ENCODE peak calls at places on chromosomes 2 and 18, in six cellular contexts. N is lung; L is bronchial epithelial cell; M is heart right ventricle; B is CD8-positive, alpha-beta T cell; S is activated B cell treated with CpG ODN at 0.5 μM for 24 hours. I is an unnamed sample.

GRCh38 chr2:233811732-233812131 is 33.6 kb downstream of the MROH2A start:
- DNase-seq in N (no peak), B (peak; percentile 7), S (peak; percentile 7), L (no peak), M (no peak), I (no peak)

GRCh38 chr2:9082158-9082557 is 78.7 kb upstream of the MBOAT2 start:
- DNase-seq in L (peak; percentile 63), S (no peak), M (no peak), N (no peak), B (no peak), I (no peak)

GRCh38 chr2:144449028-144449406 is 70.9 kb downstream of the ZEB2 start:
- DNase-seq in M (no peak), N (no peak), S (no peak), B (no peak), L (no peak), I (no peak)

GRCh38 chr2:85935170-85935745 is 46.5 kb upstream of the ST3GAL5 start:
- DNase-seq in S (no peak), M (no peak), L (no peak), N (no peak), B (no peak), I (no peak)

GRCh38 chr2:128781166-128781887 is 462.7 kb upstream of the HS6ST1 start:
- DNase-seq in B (no peak), N (no peak), M (no peak), S (no peak), L (no peak), I (no peak)

GRCh38 chr2:23703037-23703582 is 223.8 kb downstream of the ATAD2B start:
- DNase-seq in B (no peak), N (no peak), M (no peak), L (no peak), S (no peak), I (no peak)

GRCh38 chr2:136238552-136239346 is 120.8 kb upstream of the CXCR4 start:
- DNase-seq in N (no peak), S (peak; percentile 38), M (no peak), L (peak; percentile 87), B (peak; percentile 60), I (peak; percentile 70)

GRCh38 chr2:96869824-96870630 is at the start of gene SEMA4C:
- DNase-seq in M (peak; percentile 80), L (no peak), N (peak; percentile 52), S (peak; percentile 56), B (peak; percentile 66), I (peak; percentile 46)

GRCh38 chr2:73069041-73069854 is 2.3 kb downstream of the SFXN5 start:
- DNase-seq in L (no peak), M (no peak), S (no peak), B (no peak), N (no peak), I (no peak)

GRCh38 chr2:148978026-148978685 is 60.3 kb upstream of the LYPD6B start:
- DNase-seq in N (no peak), M (no peak), L (no peak), B (no peak), S (no peak), I (no peak)

GRCh38 chr18:41681138-41681881 is 273.7 kb upstream of the PIK3C3 start:
- DNase-seq in M (no peak), L (peak; percentile 72), N (no peak), S (no peak), B (no peak), I (no peak)

GRCh38 chr2:135797497-135798274 is 39.3 kb downstream of the LCT start:
- DNase-seq in M (peak; percentile 63), S (peak; percentile 59), N (peak; percentile 73), B (peak; percentile 79), L (peak; percentile 61), I (peak; percentile 43)

GRCh38 chr2:72153924-72154323 is 6.3 kb upstream of the CYP26B1 start:
- DNase-seq in S (no peak), L (no peak), M (no peak), B (no peak), N (peak; percentile 6), I (no peak)

GRCh38 chr2:195364015-195364965 is 292.7 kb upstream of the SLC39A10 start:
- DNase-seq in M (no peak), L (peak; percentile 92), S (no peak), N (no peak), B (no peak), I (no peak)

GRCh38 chr2:8193686-8194615 is 487.9 kb upstream of the ID2 start:
- DNase-seq in M (no peak), N (no peak), B (no peak), L (no peak), S (no peak), I (no peak)

GRCh38 chr2:96795076-96795475 is 21.0 kb upstream of the CNNM3 start:
- DNase-seq in L (no peak), S (no peak), B (no peak), M (no peak), N (no peak), I (no peak)

GRCh38 chr18:36934884-36935283 is 106.0 kb downstream of the KIAA1328 start:
- DNase-seq in S (no peak), L (peak; percentile 13), N (no peak), M (no peak), B (no peak), I (no peak)

GRCh38 chr2:62784341-62784740 is 78.8 kb downstream of the EHBP1 start:
- DNase-seq in S (no peak), L (no peak), N (no peak), B (no peak), M (no peak), I (no peak)

GRCh38 chr2:74759991-74760390 is 73.9 kb upstream of the HK2 start:
- DNase-seq in S (no peak), M (no peak), L (peak; percentile 87), B (no peak), N (no peak), I (no peak)

GRCh38 chr18:11119962-11120361 is 29.4 kb downstream of the PIEZO2 start:
- DNase-seq in M (no peak), B (no peak), S (no peak), L (no peak), N (no peak), I (no peak)

GRCh38 chr2:217360781-217361485 is 501.1 kb upstream of the TNP1 start:
- DNase-seq in M (no peak), N (no peak), B (no peak), L (no peak), S (no peak), I (no peak)
- TF ChIP-seq CTCF in M (no peak), N (no peak), B (no peak), L (no peak), S (no peak), I (no peak)

DNA sequence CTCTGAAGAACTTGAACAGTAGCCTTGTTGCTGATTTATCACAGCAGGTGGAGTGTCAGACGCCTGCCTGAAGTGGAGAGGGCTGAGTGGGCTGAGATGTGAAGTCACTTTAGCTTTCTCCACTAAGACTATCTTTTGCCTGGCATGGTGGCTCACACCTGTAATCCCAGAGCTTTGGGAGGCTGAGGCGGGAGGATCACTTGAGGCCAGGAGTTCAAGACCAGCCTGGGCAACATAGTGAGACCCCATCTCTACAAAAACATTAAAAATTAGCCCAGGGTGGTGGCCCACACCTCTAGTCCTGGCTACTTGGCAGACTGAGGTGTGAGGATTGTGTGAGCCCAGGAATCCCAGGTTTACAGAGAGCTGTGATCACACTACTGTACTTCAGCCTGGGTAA is 60.6 kb upstream of the TTC39C start:
- DNase-seq in B (no peak), S (no peak), N (no peak), L (no peak), M (no peak), I (no peak)
- TF ChIP-seq CTCF in B (no peak), S (no peak), N (no peak), L (no peak), M (no peak), I (no peak)

DNA sequence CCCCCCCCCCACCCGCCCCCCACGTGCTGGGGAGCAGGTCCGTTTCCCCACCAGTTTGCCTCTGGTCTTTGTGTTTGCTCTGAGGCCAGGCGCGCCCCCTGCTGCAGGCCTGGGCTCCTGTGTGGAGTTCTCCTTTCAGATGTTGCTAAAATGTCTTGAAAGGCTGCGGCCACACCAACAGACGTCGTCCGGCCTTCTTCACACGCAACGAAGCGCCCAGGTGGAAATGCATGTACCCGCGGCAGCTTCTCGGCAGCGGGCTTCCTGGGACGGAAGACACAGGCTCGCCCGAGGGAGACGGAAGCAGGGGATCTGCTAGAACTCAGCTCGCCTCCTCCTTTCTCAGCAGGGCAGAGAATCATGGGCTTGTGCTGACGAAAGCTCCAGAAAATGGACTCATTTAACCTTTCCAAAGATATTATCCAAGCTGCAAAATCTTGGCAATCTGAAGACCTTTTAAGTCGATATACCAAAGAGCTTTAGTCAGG is 125.3 kb upstream of the ZNF516 start:
- DNase-seq in B (peak; percentile 18), L (peak; percentile 66), N (peak; percentile 65), S (peak; percentile 27), M (peak; percentile 69), I (peak; percentile 60)
- TF ChIP-seq CTCF in B (no peak), L (peak; percentile 76), N (no peak), S (no peak), M (peak; percentile 61), I (peak; percentile 81)

GRCh38 chr18:44723973-44724778 is 43.5 kb downstream of the SETBP1 start:
- DNase-seq in S (no peak), L (no peak), B (no peak), N (no peak), M (no peak), I (no peak)

GRCh38 chr18:44725300-44726096 is 44.8 kb downstream of the SETBP1 start:
- DNase-seq in L (peak; percentile 70), S (peak; percentile 41), N (no peak), B (peak; percentile 64), M (peak; percentile 64), I (peak; percentile 77)

GRCh38 chr18:44727291-44727690 is 46.6 kb downstream of the SETBP1 start:
- DNase-seq in M (no peak), L (no peak), B (no peak), S (no peak), N (no peak), I (no peak)

GRCh38 chr18:44719519-44720060 is 38.9 kb downstream of the SETBP1 start:
- DNase-seq in N (no peak), L (no peak), B (no peak), M (no peak), S (no peak), I (no peak)

GRCh38 chr18:44723366-44723765 is 42.7 kb downstream of the SETBP1 start:
- DNase-seq in L (no peak), B (no peak), N (no peak), M (no peak), S (no peak), I (no peak)
- TF ChIP-seq CTCF in L (no peak), B (no peak), N (no peak), M (no peak), S (no peak), I (peak; percentile 7)